ENCODE peak calls at places on chromosomes 4 and X, in four cellular contexts. S is IMR-90, Q is tibial artery, N is A673. K is an unnamed sample.

GRCh38 chrX:13009256-13009655 is 34.3 kb downstream of the TMSB4X start:
- DNase-seq in S (no peak), Q (no peak), N (no peak), K (peak; percentile 78)

GRCh38 chrX:86047174-86047991 is at the start of gene CHM:
- DNase-seq in S (peak; percentile 84), Q (peak; percentile 66), N (peak; percentile 92), K (no peak)

GRCh38 chrX:140866446-140866845 is 135.9 kb upstream of the SPANXB1 start:
- DNase-seq in S (no peak), Q (no peak), N (no peak), K (no peak)

GRCh38 chr4:66555301-66555700 is 885.0 kb upstream of the EPHA5 start:
- DNase-seq in S (peak; percentile 59), Q (no peak), N (no peak), K (no peak)

GRCh38 chr4:7964459-7964858 is 24.8 kb upstream of the AFAP1 start:
- DNase-seq in S (no peak), Q (no peak), N (no peak), K (no peak)

GRCh38 chrX:85569691-85570090 is 190.2 kb upstream of the POF1B start:
- DNase-seq in S (no peak), Q (no peak), N (no peak), K (no peak)

GRCh38 chrX:40064055-40064597 is 33.6 kb downstream of the BCOR start:
- DNase-seq in S (no peak), Q (no peak), N (no peak), K (no peak)

GRCh38 chrX:74178536-74178935 is 125.4 kb upstream of the ZCCHC13 start:
- DNase-seq in S (no peak), Q (no peak), N (no peak), K (no peak)